ENCODE peak calls at places on chromosomes 16 and 17, in five cellular contexts. I is H1, X is K562, Z is GM12878, R is HepG2. P is an unnamed sample.

GRCh38 chr16:82671743-82672142 is 45.0 kb downstream of the CDH13 start:
- DNase-seq in R (no peak), Z (no peak), I (peak; percentile 50), X (no peak), P (peak; percentile 43)

GRCh38 chr17:37884516-37884915 is 39.7 kb upstream of the TBC1D3K start:
- DNase-seq in Z (peak; percentile 37), R (no peak), X (no peak), I (no peak), P (no peak)

GRCh38 chr17:75721463-75722011 is 278 bp downstream of the ITGB4 start:
- DNase-seq in Z (no peak), I (peak; percentile 54), X (no peak), R (no peak), P (no peak)

GRCh38 chr17:71412803-71413202 is 708.0 kb upstream of the SOX9 start:
- DNase-seq in X (no peak), I (no peak), R (no peak), Z (no peak), P (no peak)

GRCh38 chr16:87924937-87925670 is 11.2 kb downstream of the CA5A start:
- DNase-seq in R (no peak), Z (no peak), X (no peak), I (no peak), P (no peak)

GRCh38 chr16:73033271-73033998 is 14.5 kb downstream of the ZFHX3 start:
- DNase-seq in R (no peak), I (peak; percentile 77), X (no peak), Z (no peak), P (peak; percentile 85)

GRCh38 chr17:50274142-50274944 is at the start of gene TMEM92:
- DNase-seq in Z (no peak), R (no peak), I (peak; percentile 92), X (peak; percentile 86), P (peak; percentile 94)

GRCh38 chr16:70390774-70391173 is 44.1 kb downstream of the DDX19A start:
- DNase-seq in I (no peak), Z (no peak), R (no peak), X (no peak), P (no peak)

GRCh38 chr17:77467513-77467912 is 326.7 kb downstream of the SEC14L1 start:
- DNase-seq in I (no peak), R (no peak), X (no peak), Z (no peak), P (no peak)

GRCh38 chr16:74372953-74373846 is 2.9 kb upstream of the NPIPB15 start:
- DNase-seq in R (no peak), I (no peak), Z (no peak), X (peak; percentile 10), P (no peak)

GRCh38 chr16:70777496-70777895 is 23.5 kb downstream of the VAC14 start:
- DNase-seq in I (no peak), R (no peak), Z (no peak), X (no peak), P (no peak)

GRCh38 chr17:4516740-4517139 is 18.1 kb downstream of the SPNS2 start:
- DNase-seq in R (no peak), Z (no peak), I (no peak), X (no peak), P (no peak)

GRCh38 chr17:4514779-4515178 is 16.1 kb downstream of the SPNS2 start:
- DNase-seq in Z (no peak), R (no peak), I (no peak), X (no peak), P (no peak)

GRCh38 chr17:4514206-4514605 is 15.5 kb downstream of the SPNS2 start:
- DNase-seq in X (no peak), R (no peak), I (no peak), Z (no peak), P (no peak)

GRCh38 chr17:4513113-4514032 is 14.7 kb downstream of the SPNS2 start:
- DNase-seq in Z (no peak), R (no peak), I (no peak), X (no peak), P (no peak)

DNA sequence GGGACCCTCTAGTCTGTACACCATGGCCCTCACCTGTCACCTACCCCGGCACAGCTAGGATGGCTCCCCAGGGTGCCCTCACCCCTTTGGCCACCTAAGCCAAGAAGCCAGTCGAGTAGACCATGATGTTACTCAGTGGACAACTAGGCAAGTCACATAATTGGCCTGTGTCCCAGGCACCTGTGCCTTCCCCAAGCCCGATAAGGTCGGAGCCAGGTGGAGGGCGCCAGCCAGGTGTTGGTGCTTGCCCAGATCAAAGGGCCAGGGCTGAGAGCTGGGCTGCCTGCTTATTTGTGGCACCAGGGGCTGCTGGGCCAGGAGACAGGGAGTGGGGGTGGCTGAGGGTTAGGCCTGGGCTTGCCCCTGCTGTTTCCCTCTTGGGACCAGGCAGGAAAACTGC is 16.8 kb downstream of the SPNS2 start:
- DNase-seq in X (no peak), R (no peak), I (no peak), Z (no peak), P (no peak)
- TF ChIP-seq ATF2 in X (no peak), R (no peak), I (no peak), Z (no peak), P (no peak)

GRCh38 chr17:16939606-16940115 is 32.3 kb downstream of the TNFRSF13B start:
- DNase-seq in I (no peak), Z (no peak), X (no peak), R (no peak), P (peak; percentile 15)
- TF ChIP-seq ATF2 in I (no peak), Z (no peak), X (no peak), R (no peak), P (no peak)

GRCh38 chr16:14369734-14370598 is 260.1 kb downstream of the PARN start:
- DNase-seq in Z (no peak), X (no peak), I (no peak), R (no peak), P (no peak)
- TF ChIP-seq ATF2 in Z (no peak), X (no peak), I (no peak), R (no peak), P (no peak)

GRCh38 chr16:11759163-11759834 is 16.6 kb upstream of the TXNDC11 start:
- DNase-seq in X (no peak), R (no peak), I (no peak), Z (no peak), P (no peak)

GRCh38 chr16:11755022-11755760 is 12.5 kb upstream of the TXNDC11 start:
- DNase-seq in R (no peak), X (no peak), I (no peak), Z (no peak), P (no peak)

GRCh38 chr16:11762431-11762830 is 19.8 kb upstream of the TXNDC11 start:
- DNase-seq in I (no peak), R (no peak), X (no peak), Z (no peak), P (no peak)

GRCh38 chr16:11759997-11760396 is 17.3 kb upstream of the TXNDC11 start:
- DNase-seq in R (no peak), Z (no peak), X (no peak), I (no peak), P (no peak)

DNA sequence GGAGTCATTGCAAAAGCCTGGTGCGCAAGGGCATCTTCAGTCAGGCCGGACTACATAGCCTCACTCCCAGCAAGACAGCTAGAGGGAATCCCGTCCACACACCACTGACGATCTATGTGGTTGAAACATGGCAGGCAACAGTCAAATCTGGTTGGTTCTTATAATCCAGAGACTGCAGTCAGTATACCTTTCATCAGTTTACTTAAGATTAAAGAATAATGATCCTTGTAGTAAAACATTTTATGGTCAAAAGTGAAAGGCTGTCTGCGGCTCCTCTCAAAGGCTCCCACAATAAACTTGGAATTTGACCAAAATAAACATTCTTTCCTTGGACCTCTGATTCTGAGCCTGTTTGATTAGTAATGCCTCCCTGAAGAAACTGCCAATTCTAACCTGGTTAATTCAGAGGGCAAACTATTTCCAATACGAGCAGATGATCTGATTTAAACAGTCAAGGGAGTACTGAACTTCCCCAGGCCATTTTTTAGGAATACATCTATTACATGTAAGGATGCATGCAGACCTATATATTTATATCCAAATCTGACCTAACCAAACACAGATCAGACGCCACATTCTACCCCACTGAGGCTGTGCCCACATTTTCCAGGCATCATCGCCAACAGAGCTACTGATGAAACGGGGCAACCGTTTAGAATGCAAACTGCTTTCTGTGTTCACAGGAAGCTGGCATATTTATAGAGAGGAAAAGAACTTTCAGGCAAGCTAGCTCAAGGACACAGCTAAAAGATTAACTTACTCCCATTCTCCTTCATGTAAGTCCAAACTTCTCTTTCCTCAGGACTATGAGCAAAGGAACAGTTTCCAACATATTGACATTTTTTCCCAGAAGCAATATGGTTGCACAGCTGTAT is 15.3 kb upstream of the TXNDC11 start:
- DNase-seq in Z (no peak), I (peak; percentile 19), X (no peak), R (peak; percentile 32), P (no peak)
- TF ChIP-seq ATF2 in Z (no peak), I (no peak), X (no peak), R (no peak), P (no peak)

GRCh38 chr16:27844826-27845225 is 218.7 kb downstream of the GSG1L start:
- DNase-seq in Z (no peak), I (no peak), X (no peak), R (no peak), P (peak; percentile 4)

GRCh38 chr16:27841061-27841801 is 222.3 kb downstream of the GSG1L start:
- DNase-seq in Z (no peak), R (no peak), X (no peak), I (no peak), P (no peak)

GRCh38 chr16:27841911-27842310 is 221.6 kb downstream of the GSG1L start:
- DNase-seq in Z (no peak), I (no peak), R (no peak), X (no peak), P (no peak)

GRCh38 chr16:27847030-27847550 is 216.4 kb downstream of the GSG1L start:
- DNase-seq in I (no peak), Z (no peak), X (no peak), R (no peak), P (no peak)

GRCh38 chr16:27843800-27844199 is 219.7 kb downstream of the GSG1L start:
- DNase-seq in I (no peak), X (no peak), Z (no peak), R (no peak), P (no peak)
- TF ChIP-seq ATF2 in I (no peak), X (no peak), Z (no peak), R (no peak), P (no peak)

GRCh38 chr17:30821751-30822723 is 2.5 kb downstream of the CRLF3 start:
- DNase-seq in R (no peak), I (no peak), Z (no peak), X (no peak), P (no peak)

GRCh38 chr17:30823425-30823824 is 1.1 kb downstream of the CRLF3 start:
- DNase-seq in R (no peak), Z (no peak), I (no peak), X (no peak), P (no peak)

GRCh38 chr17:30816165-30816564 is 8.3 kb downstream of the CRLF3 start:
- DNase-seq in X (no peak), I (no peak), Z (no peak), R (no peak), P (no peak)

GRCh38 chr17:30824002-30824355 is 513 bp downstream of the CRLF3 start:
- DNase-seq in R (no peak), X (peak; percentile 37), Z (no peak), I (no peak), P (peak; percentile 38)

GRCh38 chr17:30819941-30820705 is 4.4 kb downstream of the CRLF3 start:
- DNase-seq in X (no peak), Z (no peak), R (no peak), I (no peak), P (no peak)
- TF ChIP-seq ATF2 in X (no peak), Z (no peak), R (no peak), I (no peak), P (no peak)